ENCODE peak calls at places on chromosomes 4 and X, in four cellular contexts. Q is IMR-90, A is endothelial cell of umbilical vein, K is OCI-LY7. T is an unnamed sample. For H3K4me1 and H4K20me1, the result is how much of the 10 kb centered on the place peaks cover.

GRCh38 chr4:153647975-153648374 is 36.1 kb upstream of the TLR2 start:
- DNase-seq in Q (no peak), K (no peak), A (no peak), T (no peak)

GRCh38 chrX:18702362-18703195 is 4.9 kb upstream of the PPEF1 start:
- DNase-seq in A (peak), K (no peak), Q (peak), T (peak)

GRCh38 chrX:7262551-7262950 is 114.6 kb upstream of the PUDP start:
- DNase-seq in K (no peak), Q (no peak), A (no peak), T (no peak)

GRCh38 chr4:138030375-138030774 is 211.8 kb downstream of the SLC7A11 start:
- DNase-seq in Q (no peak), A (no peak), K (no peak), T (no peak)

GRCh38 chr4:22413416-22413815 is 102.5 kb downstream of the ADGRA3 start:
- DNase-seq in Q (no peak), A (no peak), K (no peak), T (no peak)

GRCh38 chrX:44223150-44223549 is 120.3 kb downstream of the EFHC2 start:
- DNase-seq in Q (peak), K (no peak), A (peak), T (no peak)

GRCh38 chr4:1333256-1333655 is 13.8 kb upstream of the UVSSA start:
- DNase-seq in A (no peak), K (no peak), Q (no peak), T (no peak)

GRCh38 chr4:184066584-184067300 is 150.9 kb downstream of the ENPP6 start:
- DNase-seq in A (no peak), K (no peak), Q (no peak), T (no peak)

GRCh38 chrX:71619193-71619592 is 882 bp upstream of the CXCR3 start:
- DNase-seq in K (no peak), A (no peak), Q (no peak), T (no peak)

DNA sequence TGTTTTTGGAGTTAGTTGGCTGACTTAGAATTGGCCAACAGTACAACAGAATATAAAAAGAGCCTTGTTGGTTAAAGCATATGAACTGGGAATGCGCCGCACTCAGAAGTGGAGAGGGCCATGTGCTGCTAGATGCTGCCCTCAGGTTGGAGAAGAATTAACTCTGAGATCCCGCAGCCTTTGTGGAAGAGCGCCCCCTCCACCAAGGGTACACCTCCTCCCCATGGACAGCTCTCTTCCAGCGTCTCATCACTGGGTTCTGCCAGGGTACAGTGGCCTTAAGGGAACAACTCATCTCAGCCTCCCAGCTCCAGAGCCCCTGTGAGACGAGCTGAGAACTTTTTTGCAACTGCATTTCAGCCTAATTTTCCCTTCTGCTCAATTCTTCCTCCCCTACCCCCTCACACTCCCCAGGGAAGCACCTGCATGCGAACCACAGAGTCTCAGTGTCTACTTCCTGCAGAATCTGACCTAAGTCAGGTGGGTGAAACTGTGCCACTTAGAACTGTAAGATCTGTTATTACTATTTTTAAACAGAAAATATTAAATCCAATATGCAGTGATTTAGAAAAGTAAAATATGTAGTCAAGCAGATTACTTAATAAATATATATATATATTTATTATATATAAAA is 380.6 kb downstream of the RAB28 start:
- DNase-seq in A (no peak), K (no peak), Q (no peak), T (no peak)
- H3K4me3 ChIP-seq in A (no peak), K (no peak), Q (no peak), T (no peak)

GRCh38 chrX:13697440-13697839 is 8.5 kb downstream of the RAB9A start:
- DNase-seq in A (no peak), K (peak), Q (no peak), T (no peak)

GRCh38 chrX:13700380-13700779 is 11.5 kb downstream of the RAB9A start:
- DNase-seq in K (no peak), Q (peak), A (no peak), T (no peak)

GRCh38 chrX:13697976-13698375 is 9.0 kb downstream of the RAB9A start:
- DNase-seq in A (no peak), Q (no peak), K (no peak), T (no peak)

GRCh38 chrX:13698432-13698831 is 9.5 kb downstream of the RAB9A start:
- DNase-seq in Q (no peak), K (no peak), A (no peak), T (no peak)

DNA sequence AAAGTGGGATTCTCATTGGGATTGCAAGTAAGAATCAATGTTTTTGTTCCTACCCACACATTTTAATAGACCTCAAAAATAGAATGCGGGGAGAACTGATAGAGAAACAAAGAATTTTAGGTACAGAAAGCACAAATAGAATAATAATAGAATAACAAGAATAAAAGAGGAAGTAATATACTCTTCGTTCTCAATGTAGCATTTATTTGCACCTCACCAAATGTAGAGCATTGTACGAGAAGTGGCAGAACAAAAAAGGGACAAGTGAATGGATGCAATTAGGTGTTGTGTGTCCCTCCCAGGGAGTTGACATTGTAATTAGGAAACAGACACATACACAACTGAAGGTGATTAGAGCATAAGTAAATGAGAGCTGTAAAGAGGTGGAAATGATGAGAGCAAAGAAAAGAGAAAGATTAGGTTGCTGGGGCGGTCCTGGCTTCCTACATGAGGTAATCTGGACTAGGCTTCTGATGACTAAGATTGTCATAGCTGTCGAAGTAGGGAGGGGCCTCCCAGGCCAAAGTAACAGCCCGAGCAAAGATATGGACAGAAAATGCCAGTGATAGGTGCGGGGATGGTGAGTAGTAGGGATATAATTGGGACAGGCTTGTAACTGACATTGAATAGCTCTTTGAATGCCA is 10.4 kb downstream of the RAB9A start:
- DNase-seq in Q (peak), K (no peak), A (peak), T (no peak)
- H3K4me1 ChIP-seq in Q (under half), K (under half), A (under half), T (under half)

GRCh38 chr4:124019749-124020549 is 623.4 kb downstream of the SPRY1 start:
- DNase-seq in Q (no peak), K (no peak), A (no peak), T (no peak)

GRCh38 chr4:124028172-124028571 is 631.6 kb downstream of the SPRY1 start:
- DNase-seq in Q (peak), A (no peak), K (no peak), T (no peak)

GRCh38 chr4:124030038-124030638 is 633.5 kb downstream of the SPRY1 start:
- DNase-seq in K (no peak), A (no peak), Q (no peak), T (no peak)

GRCh38 chr4:124025423-124025822 is 628.8 kb downstream of the SPRY1 start:
- DNase-seq in A (peak), K (no peak), Q (no peak), T (peak)
- H4K20me1 ChIP-seq in A (under half), K (under half), Q (under half), T (under half)

GRCh38 chr4:95705323-95705722 is 134.6 kb upstream of the PDHA2 start:
- DNase-seq in Q (no peak), A (no peak), K (no peak), T (no peak)

DNA sequence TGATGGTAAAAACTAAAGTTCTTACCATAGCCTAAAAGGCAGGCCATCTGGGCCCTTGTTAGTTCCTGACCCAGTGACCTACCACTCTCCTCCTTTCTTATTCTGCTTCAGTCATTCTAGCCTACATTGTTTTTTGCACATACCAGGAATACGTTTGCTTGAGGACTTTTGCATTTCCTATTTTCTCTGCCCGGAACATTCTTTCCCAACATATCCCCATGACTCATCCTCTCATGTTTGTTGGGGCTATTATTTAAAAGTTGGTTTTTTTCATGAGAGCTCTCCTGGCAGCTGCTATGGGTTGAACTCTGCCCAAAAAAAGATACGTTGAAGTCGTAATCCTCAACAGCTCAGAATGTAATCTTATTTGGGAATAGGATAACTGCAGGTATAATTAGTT is 138.4 kb upstream of the PDHA2 start:
- DNase-seq in Q (no peak), A (peak), K (no peak), T (no peak)
- H3K4me3 ChIP-seq in Q (no peak), A (no peak), K (no peak), T (no peak)

DNA sequence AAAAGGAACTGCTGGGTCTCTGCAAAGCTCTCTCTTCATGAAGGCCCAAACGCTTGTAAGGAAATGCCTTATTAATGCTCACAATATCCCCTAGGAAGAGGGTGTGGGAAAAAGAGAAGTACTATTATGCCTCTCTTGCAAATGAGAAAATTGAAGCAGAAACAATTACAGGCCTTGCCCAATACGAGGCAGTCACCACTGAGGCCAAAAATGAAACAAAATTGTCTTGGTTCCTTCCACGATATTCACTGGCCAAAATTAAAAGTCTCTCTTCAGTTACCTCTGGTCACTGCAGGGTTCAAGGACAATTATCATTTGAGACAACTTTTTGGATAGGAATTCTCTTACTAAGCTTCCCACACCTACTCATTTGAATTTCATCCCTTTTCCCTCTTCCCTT is 3.1 kb downstream of the SCARB2 start:
- DNase-seq in K (no peak), Q (no peak), A (no peak), T (no peak)
- H3K4me1 ChIP-seq in K (under half), Q (under half), A (under half), T (half or more)

GRCh38 chr4:140736669-140737343 is 19.4 kb downstream of the TBC1D9 start:
- DNase-seq in Q (peak), A (peak), K (no peak), T (no peak)
- H4K20me1 ChIP-seq in Q (under half), A (under half), K (under half), T (under half)

GRCh38 chr4:122827899-122828601 is 1.4 kb downstream of the FGF2 start:
- DNase-seq in K (peak), A (peak), Q (peak), T (peak)
- H3K4me3 ChIP-seq in K (peak), A (peak), Q (peak), T (peak)

T was measured in osteoblast.